ENCODE peak calls at places on chromosomes 4 and X, in seven cellular contexts. One of them, this sample, is unnamed.

GRCh38 chrX:13733506-13733905 is 914 bp downstream of the TRAPPC2 start:
- DNase-seq in effector CD4-positive, alpha-beta T cell: no peak
- DNase-seq in naive thymus-derived CD8-positive, alpha-beta T cell: no peak
- DNase-seq in aorta: no peak
- DNase-seq in lower leg skin: no peak
- DNase-seq in HCT116: no peak
- DNase-seq in H9: no peak
- DNase-seq in this sample: no peak

GRCh38 chrX:95718746-95719145 is 965.9 kb upstream of the DIAPH2 start:
- DNase-seq in effector CD4-positive, alpha-beta T cell: no peak
- DNase-seq in naive thymus-derived CD8-positive, alpha-beta T cell: no peak
- DNase-seq in aorta: no peak
- DNase-seq in lower leg skin: no peak
- DNase-seq in HCT116: no peak
- DNase-seq in H9: no peak
- DNase-seq in this sample: no peak

GRCh38 chr4:75673959-75674328 is 733 bp upstream of the G3BP2 start:
- DNase-seq in effector CD4-positive, alpha-beta T cell: no peak
- DNase-seq in naive thymus-derived CD8-positive, alpha-beta T cell: no peak
- DNase-seq in aorta: no peak
- DNase-seq in lower leg skin: no peak
- DNase-seq in HCT116: no peak
- DNase-seq in H9: no peak
- DNase-seq in this sample: no peak

GRCh38 chr4:132299866-132300265 is 849.2 kb upstream of the PCDH10 start:
- DNase-seq in effector CD4-positive, alpha-beta T cell: no peak
- DNase-seq in naive thymus-derived CD8-positive, alpha-beta T cell: no peak
- DNase-seq in aorta: no peak
- DNase-seq in lower leg skin: no peak
- DNase-seq in HCT116: no peak
- DNase-seq in H9: no peak
- DNase-seq in this sample: no peak

GRCh38 chr4:164424852-164425251 is 329.1 kb upstream of the SMIM31 start:
- DNase-seq in effector CD4-positive, alpha-beta T cell: no peak
- DNase-seq in naive thymus-derived CD8-positive, alpha-beta T cell: no peak
- DNase-seq in aorta: no peak
- DNase-seq in lower leg skin: no peak
- DNase-seq in HCT116: no peak
- DNase-seq in H9: no peak
- DNase-seq in this sample: no peak

GRCh38 chr4:156182269-156182668 is 228.6 kb upstream of the CTSO start:
- DNase-seq in effector CD4-positive, alpha-beta T cell: no peak
- DNase-seq in naive thymus-derived CD8-positive, alpha-beta T cell: no peak
- DNase-seq in aorta: no peak
- DNase-seq in lower leg skin: no peak
- DNase-seq in HCT116: no peak
- DNase-seq in H9: no peak
- DNase-seq in this sample: no peak

GRCh38 chrX:44889824-44890223 is 16.8 kb downstream of the KDM6A start:
- DNase-seq in effector CD4-positive, alpha-beta T cell: no peak
- DNase-seq in naive thymus-derived CD8-positive, alpha-beta T cell: no peak
- DNase-seq in aorta: no peak
- DNase-seq in lower leg skin: no peak
- DNase-seq in HCT116: no peak
- DNase-seq in H9: no peak
- DNase-seq in this sample: no peak

GRCh38 chr4:8169763-8170162 is 11.2 kb upstream of the ABLIM2 start:
- DNase-seq in effector CD4-positive, alpha-beta T cell: no peak
- DNase-seq in naive thymus-derived CD8-positive, alpha-beta T cell: no peak
- DNase-seq in aorta: no peak
- DNase-seq in lower leg skin: no peak
- DNase-seq in HCT116: no peak
- DNase-seq in H9: no peak
- DNase-seq in this sample: no peak

GRCh38 chrX:50877310-50877709 is 33.2 kb upstream of the BMP15 start:
- DNase-seq in effector CD4-positive, alpha-beta T cell: no peak
- DNase-seq in naive thymus-derived CD8-positive, alpha-beta T cell: no peak
- DNase-seq in aorta: no peak
- DNase-seq in lower leg skin: no peak
- DNase-seq in HCT116: no peak
- DNase-seq in H9: no peak
- DNase-seq in this sample: no peak

GRCh38 chr4:76589402-76589801 is 154.4 kb downstream of the SHROOM3 start:
- DNase-seq in effector CD4-positive, alpha-beta T cell: no peak
- DNase-seq in naive thymus-derived CD8-positive, alpha-beta T cell: no peak
- DNase-seq in aorta: no peak
- DNase-seq in lower leg skin: no peak
- DNase-seq in HCT116: no peak
- DNase-seq in H9: peak
- DNase-seq in this sample: peak

GRCh38 chrX:129876734-129877395 is 29.1 kb upstream of the UTP14A start:
- DNase-seq in effector CD4-positive, alpha-beta T cell: no peak
- DNase-seq in naive thymus-derived CD8-positive, alpha-beta T cell: no peak
- DNase-seq in aorta: no peak
- DNase-seq in lower leg skin: no peak
- DNase-seq in HCT116: peak
- DNase-seq in H9: peak
- DNase-seq in this sample: peak

GRCh38 chr4:82661153-82661552 is 99.4 kb upstream of the TMEM150C start:
- DNase-seq in effector CD4-positive, alpha-beta T cell: no peak
- DNase-seq in naive thymus-derived CD8-positive, alpha-beta T cell: no peak
- DNase-seq in aorta: no peak
- DNase-seq in lower leg skin: no peak
- DNase-seq in HCT116: no peak
- DNase-seq in H9: no peak
- DNase-seq in this sample: no peak

GRCh38 chr4:138696058-138696457 is 319.5 kb upstream of the NOCT start:
- DNase-seq in effector CD4-positive, alpha-beta T cell: no peak
- DNase-seq in naive thymus-derived CD8-positive, alpha-beta T cell: no peak
- DNase-seq in aorta: no peak
- DNase-seq in lower leg skin: no peak
- DNase-seq in HCT116: no peak
- DNase-seq in H9: no peak
- DNase-seq in this sample: no peak

GRCh38 chrX:95346854-95347253 is 1337.8 kb upstream of the DIAPH2 start:
- DNase-seq in effector CD4-positive, alpha-beta T cell: no peak
- DNase-seq in naive thymus-derived CD8-positive, alpha-beta T cell: no peak
- DNase-seq in aorta: no peak
- DNase-seq in lower leg skin: no peak
- DNase-seq in HCT116: no peak
- DNase-seq in H9: no peak
- DNase-seq in this sample: no peak

GRCh38 chr4:160159457-160159856 is 1056.6 kb downstream of the RAPGEF2 start:
- DNase-seq in effector CD4-positive, alpha-beta T cell: no peak
- DNase-seq in naive thymus-derived CD8-positive, alpha-beta T cell: no peak
- DNase-seq in aorta: no peak
- DNase-seq in lower leg skin: no peak
- DNase-seq in HCT116: no peak
- DNase-seq in H9: no peak
- DNase-seq in this sample: no peak

GRCh38 chr4:3413675-3414420 is 27.9 kb upstream of the HGFAC start:
- DNase-seq in effector CD4-positive, alpha-beta T cell: no peak
- DNase-seq in naive thymus-derived CD8-positive, alpha-beta T cell: no peak
- DNase-seq in aorta: no peak
- DNase-seq in lower leg skin: no peak
- DNase-seq in HCT116: no peak
- DNase-seq in H9: peak
- DNase-seq in this sample: no peak

GRCh38 chrX:22276781-22277180 is 4.1 kb downstream of the CBLL2 start:
- DNase-seq in effector CD4-positive, alpha-beta T cell: no peak
- DNase-seq in naive thymus-derived CD8-positive, alpha-beta T cell: no peak
- DNase-seq in aorta: no peak
- DNase-seq in lower leg skin: no peak
- DNase-seq in HCT116: no peak
- DNase-seq in H9: no peak
- DNase-seq in this sample: no peak

GRCh38 chr4:72314869-72315268 is 254.2 kb downstream of the ADAMTS3 start:
- DNase-seq in effector CD4-positive, alpha-beta T cell: no peak
- DNase-seq in naive thymus-derived CD8-positive, alpha-beta T cell: no peak
- DNase-seq in aorta: no peak
- DNase-seq in lower leg skin: peak
- DNase-seq in HCT116: no peak
- DNase-seq in H9: no peak
- DNase-seq in this sample: peak

GRCh38 chrX:11531226-11531625 is 134.5 kb downstream of the ARHGAP6 start:
- DNase-seq in effector CD4-positive, alpha-beta T cell: no peak
- DNase-seq in naive thymus-derived CD8-positive, alpha-beta T cell: no peak
- DNase-seq in aorta: no peak
- DNase-seq in lower leg skin: no peak
- DNase-seq in HCT116: no peak
- DNase-seq in H9: no peak
- DNase-seq in this sample: no peak

GRCh38 chr4:109955146-109955545 is 42.5 kb downstream of the EGF start:
- DNase-seq in effector CD4-positive, alpha-beta T cell: no peak
- DNase-seq in naive thymus-derived CD8-positive, alpha-beta T cell: no peak
- DNase-seq in aorta: no peak
- DNase-seq in lower leg skin: no peak
- DNase-seq in HCT116: no peak
- DNase-seq in H9: no peak
- DNase-seq in this sample: no peak

GRCh38 chr4:177699365-177700213 is 257.4 kb upstream of the AGA start:
- DNase-seq in effector CD4-positive, alpha-beta T cell: no peak
- DNase-seq in naive thymus-derived CD8-positive, alpha-beta T cell: no peak
- DNase-seq in aorta: no peak
- DNase-seq in lower leg skin: no peak
- DNase-seq in HCT116: no peak
- DNase-seq in H9: no peak
- DNase-seq in this sample: peak

GRCh38 chr4:137267024-137267423 is 265.3 kb downstream of the PCDH18 start:
- DNase-seq in effector CD4-positive, alpha-beta T cell: no peak
- DNase-seq in naive thymus-derived CD8-positive, alpha-beta T cell: no peak
- DNase-seq in aorta: no peak
- DNase-seq in lower leg skin: no peak
- DNase-seq in HCT116: no peak
- DNase-seq in H9: no peak
- DNase-seq in this sample: no peak

GRCh38 chrX:149937881-149938426 is 337 bp downstream of the EOLA2 start:
- DNase-seq in effector CD4-positive, alpha-beta T cell: peak
- DNase-seq in naive thymus-derived CD8-positive, alpha-beta T cell: peak
- DNase-seq in aorta: peak
- DNase-seq in lower leg skin: no peak
- DNase-seq in HCT116: no peak
- DNase-seq in H9: no peak
- DNase-seq in this sample: peak

GRCh38 chrX:69060631-69061408 is 104.4 kb downstream of the PJA1 start:
- DNase-seq in effector CD4-positive, alpha-beta T cell: no peak
- DNase-seq in naive thymus-derived CD8-positive, alpha-beta T cell: no peak
- DNase-seq in aorta: no peak
- DNase-seq in lower leg skin: no peak
- DNase-seq in HCT116: peak
- DNase-seq in H9: peak
- DNase-seq in this sample: peak

GRCh38 chr4:95388911-95389310 is 159.9 kb downstream of the UNC5C start:
- DNase-seq in effector CD4-positive, alpha-beta T cell: no peak
- DNase-seq in naive thymus-derived CD8-positive, alpha-beta T cell: no peak
- DNase-seq in aorta: no peak
- DNase-seq in lower leg skin: no peak
- DNase-seq in HCT116: no peak
- DNase-seq in H9: no peak
- DNase-seq in this sample: no peak

GRCh38 chr4:147192679-147193078 is 247.0 kb upstream of the TTC29 start:
- DNase-seq in effector CD4-positive, alpha-beta T cell: no peak
- DNase-seq in naive thymus-derived CD8-positive, alpha-beta T cell: no peak
- DNase-seq in aorta: no peak
- DNase-seq in lower leg skin: no peak
- DNase-seq in HCT116: no peak
- DNase-seq in H9: no peak
- DNase-seq in this sample: no peak

GRCh38 chr4:88628746-88629145 is 36.5 kb downstream of the HERC3 start:
- DNase-seq in effector CD4-positive, alpha-beta T cell: no peak
- DNase-seq in naive thymus-derived CD8-positive, alpha-beta T cell: no peak
- DNase-seq in aorta: no peak
- DNase-seq in lower leg skin: no peak
- DNase-seq in HCT116: no peak
- DNase-seq in H9: no peak
- DNase-seq in this sample: no peak

GRCh38 chr4:3364199-3364598 is 71.4 kb downstream of the RGS12 start:
- DNase-seq in effector CD4-positive, alpha-beta T cell: no peak
- DNase-seq in naive thymus-derived CD8-positive, alpha-beta T cell: no peak
- DNase-seq in aorta: no peak
- DNase-seq in lower leg skin: peak
- DNase-seq in HCT116: no peak
- DNase-seq in H9: no peak
- DNase-seq in this sample: no peak

GRCh38 chr4:79652232-79652631 is 244.2 kb upstream of the GK2 start:
- DNase-seq in effector CD4-positive, alpha-beta T cell: no peak
- DNase-seq in naive thymus-derived CD8-positive, alpha-beta T cell: no peak
- DNase-seq in aorta: no peak
- DNase-seq in lower leg skin: no peak
- DNase-seq in HCT116: no peak
- DNase-seq in H9: no peak
- DNase-seq in this sample: no peak

GRCh38 chrX:12825801-12826200 is 34.6 kb downstream of the PRPS2 start:
- DNase-seq in effector CD4-positive, alpha-beta T cell: no peak
- DNase-seq in naive thymus-derived CD8-positive, alpha-beta T cell: no peak
- DNase-seq in aorta: no peak
- DNase-seq in lower leg skin: no peak
- DNase-seq in HCT116: peak
- DNase-seq in H9: no peak
- DNase-seq in this sample: no peak

GRCh38 chr4:189874591-189874990 is 66.1 kb upstream of the FRG1 start:
- DNase-seq in effector CD4-positive, alpha-beta T cell: no peak
- DNase-seq in naive thymus-derived CD8-positive, alpha-beta T cell: no peak
- DNase-seq in aorta: no peak
- DNase-seq in lower leg skin: no peak
- DNase-seq in HCT116: no peak
- DNase-seq in H9: no peak
- DNase-seq in this sample: no peak

GRCh38 chr4:128163177-128164117 is 102.3 kb downstream of the LARP1B start:
- DNase-seq in effector CD4-positive, alpha-beta T cell: no peak
- DNase-seq in naive thymus-derived CD8-positive, alpha-beta T cell: no peak
- DNase-seq in aorta: no peak
- DNase-seq in lower leg skin: no peak
- DNase-seq in HCT116: peak
- DNase-seq in H9: no peak
- DNase-seq in this sample: peak